ENCODE peak calls at places on chromosomes 3 and 15, in four cellular contexts. B is HCT116, V is HepG2, P is K562. G is an unnamed sample.

GRCh38 chr3:124483915-124484470 is 246.3 kb upstream of the UMPS start:
- DNase-seq in B (no peak), V (no peak), P (no peak), G (no peak)

GRCh38 chr3:130699765-130700164 is 46.9 kb downstream of the PIK3R4 start:
- DNase-seq in B (peak), V (peak), P (peak), G (no peak)

GRCh38 chr15:101369676-101370075 is 74.6 kb upstream of the SNRPA1 start:
- DNase-seq in B (no peak), V (no peak), P (no peak), G (no peak)

GRCh38 chr3:49316696-49317457 is 23.0 kb downstream of the USP4 start:
- DNase-seq in B (no peak), V (no peak), P (no peak), G (no peak)

GRCh38 chr3:14801668-14802067 is 17.1 kb upstream of the FGD5 start:
- DNase-seq in B (no peak), V (no peak), P (no peak), G (no peak)

GRCh38 chr15:100802421-100803157 is 77.0 kb upstream of the ALDH1A3 start:
- DNase-seq in B (no peak), V (no peak), P (no peak), G (no peak)

GRCh38 chr15:42275780-42276395 is 2.7 kb upstream of the TMEM87A start:
- DNase-seq in B (no peak), V (peak), P (peak), G (no peak)

GRCh38 chr3:190092250-190092649 is 28.4 kb downstream of the P3H2 start:
- DNase-seq in B (no peak), V (no peak), P (no peak), G (no peak)

GRCh38 chr3:56202997-56203396 is 265.3 kb downstream of the ERC2 start:
- DNase-seq in B (no peak), V (no peak), P (no peak), G (no peak)

GRCh38 chr3:141489184-141489583 is 2.4 kb downstream of the RASA2 start:
- DNase-seq in B (no peak), V (no peak), P (peak), G (no peak)
- H3K27ac ChIP-seq in B (no peak), V (no peak), P (no peak), G (no peak)

GRCh38 chr3:2948882-2949281 is 161.3 kb downstream of the IL5RA start:
- DNase-seq in B (no peak), V (no peak), P (no peak), G (no peak)

GRCh38 chr3:2940062-2940461 is 170.1 kb downstream of the IL5RA start:
- DNase-seq in B (no peak), V (no peak), P (no peak), G (no peak)

GRCh38 chr3:2947536-2947935 is 162.6 kb downstream of the IL5RA start:
- DNase-seq in B (no peak), V (no peak), P (no peak), G (no peak)

GRCh38 chr3:2950159-2950558 is 160.0 kb downstream of the IL5RA start:
- DNase-seq in B (no peak), V (no peak), P (no peak), G (no peak)

GRCh38 chr3:2944628-2945027 is 165.5 kb downstream of the IL5RA start:
- DNase-seq in B (no peak), V (no peak), P (no peak), G (no peak)
- TF ChIP-seq TCF7L2 in B (no peak), V (no peak), P (no peak), G (no peak)

GRCh38 chr15:93152264-93152884 is 63.4 kb upstream of the RGMA start:
- DNase-seq in B (no peak), V (no peak), P (no peak), G (no peak)
- H3K4me3 ChIP-seq in B (no peak), V (no peak), P (no peak), G (no peak)

GRCh38 chr3:160485931-160486330 is 36.3 kb upstream of the TRIM59 start:
- DNase-seq in B (no peak), V (no peak), P (no peak), G (no peak)
- H3K27ac ChIP-seq in B (no peak), V (no peak), P (no peak), G (peak)

DNA sequence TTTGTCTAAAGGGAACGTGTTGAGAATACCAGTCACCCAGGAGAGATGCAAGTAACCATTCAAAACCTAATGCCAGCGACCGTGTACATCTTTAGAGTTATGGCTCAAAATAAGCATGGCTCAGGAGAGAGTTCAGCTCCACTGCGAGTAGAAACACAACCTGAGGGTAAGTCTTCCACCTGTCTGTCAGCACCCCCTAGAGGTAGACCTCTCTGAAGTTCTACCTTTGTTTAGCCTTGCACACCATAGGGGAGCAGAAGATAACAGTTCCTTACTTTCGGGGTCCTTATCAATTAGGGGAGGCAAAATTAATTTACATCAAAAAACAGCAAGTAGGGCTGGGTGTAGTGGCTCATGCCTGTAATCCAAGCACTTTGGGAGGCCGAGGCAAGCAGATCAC is 124.4 kb downstream of the HCN4 start:
- DNase-seq in B (peak), V (peak), P (peak), G (no peak)
- TF ChIP-seq TCF7L2 in B (no peak), V (no peak), P (no peak), G (no peak)

GRCh38 chr15:45384700-45385099 is 6.4 kb upstream of the GATM start:
- DNase-seq in B (no peak), V (no peak), P (no peak), G (no peak)

GRCh38 chr15:45387379-45388007 is 9.1 kb upstream of the GATM start:
- DNase-seq in B (no peak), V (peak), P (no peak), G (no peak)

GRCh38 chr15:45385568-45385967 is 7.2 kb upstream of the GATM start:
- DNase-seq in B (no peak), V (no peak), P (no peak), G (no peak)

GRCh38 chr15:45386420-45386819 is 8.1 kb upstream of the GATM start:
- DNase-seq in B (no peak), V (peak), P (peak), G (no peak)

DNA sequence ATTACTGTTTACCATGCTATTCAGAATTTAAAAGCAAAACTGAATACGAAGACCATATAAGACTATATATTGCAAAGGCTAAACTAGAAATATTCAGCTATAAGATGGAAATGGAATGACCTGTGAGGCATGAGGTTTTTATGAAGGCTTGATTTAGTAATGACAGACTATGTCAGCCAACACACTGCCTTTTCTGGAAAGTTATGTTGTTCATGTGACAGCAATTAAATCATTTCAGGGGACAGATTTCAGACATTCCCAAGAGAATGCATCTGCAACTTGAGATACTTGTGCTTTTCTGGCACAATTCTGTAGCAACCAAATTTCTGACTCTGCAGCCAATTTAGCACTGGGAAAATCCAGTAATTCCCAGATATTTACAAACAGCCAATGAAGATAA is 8.6 kb upstream of the GATM start:
- DNase-seq in B (no peak), V (no peak), P (no peak), G (no peak)
- H3K4me3 ChIP-seq in B (no peak), V (no peak), P (no peak), G (no peak)

DNA sequence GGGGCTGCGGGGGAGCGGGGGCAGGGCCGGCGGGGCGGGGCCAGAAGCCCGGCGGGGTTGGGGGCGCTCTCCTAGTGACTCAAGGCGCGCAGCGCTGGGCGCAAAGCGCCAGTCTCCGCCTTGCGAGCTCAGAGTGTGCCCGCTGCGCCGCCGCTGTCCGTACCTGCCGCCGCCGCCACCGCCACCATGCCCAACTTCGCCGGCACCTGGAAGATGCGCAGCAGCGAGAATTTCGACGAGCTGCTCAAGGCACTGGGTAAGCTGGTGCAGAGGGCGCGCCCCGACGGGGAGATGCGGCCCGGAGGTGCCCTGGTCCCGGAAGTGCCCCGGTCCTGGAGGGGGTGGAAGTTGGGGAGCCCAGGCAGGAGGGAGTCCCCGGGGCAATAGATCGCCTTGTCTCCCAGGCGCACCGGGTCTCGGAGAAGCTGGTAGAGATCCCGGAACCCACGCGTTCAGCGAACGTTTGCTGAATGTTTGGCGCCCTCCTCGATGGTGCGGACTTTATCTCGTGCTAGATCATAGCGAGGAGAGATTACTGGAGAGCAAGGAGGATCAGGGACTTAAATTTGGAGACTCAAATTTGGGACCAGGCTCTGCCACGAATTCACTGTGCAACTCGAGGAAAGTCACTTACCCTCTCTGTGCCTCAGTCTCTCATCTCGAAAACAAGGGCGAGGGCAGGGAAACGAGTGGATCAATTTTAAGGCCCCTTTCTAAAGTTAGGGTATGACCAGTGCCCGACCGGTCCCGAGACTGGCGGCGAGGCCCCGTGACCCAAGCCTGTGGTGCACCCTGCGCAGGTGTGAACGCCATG is at the start of gene CRABP1:
- DNase-seq in B (no peak), V (no peak), P (no peak), G (no peak)
- H3K27ac ChIP-seq in B (no peak), V (no peak), P (no peak), G (no peak)

DNA sequence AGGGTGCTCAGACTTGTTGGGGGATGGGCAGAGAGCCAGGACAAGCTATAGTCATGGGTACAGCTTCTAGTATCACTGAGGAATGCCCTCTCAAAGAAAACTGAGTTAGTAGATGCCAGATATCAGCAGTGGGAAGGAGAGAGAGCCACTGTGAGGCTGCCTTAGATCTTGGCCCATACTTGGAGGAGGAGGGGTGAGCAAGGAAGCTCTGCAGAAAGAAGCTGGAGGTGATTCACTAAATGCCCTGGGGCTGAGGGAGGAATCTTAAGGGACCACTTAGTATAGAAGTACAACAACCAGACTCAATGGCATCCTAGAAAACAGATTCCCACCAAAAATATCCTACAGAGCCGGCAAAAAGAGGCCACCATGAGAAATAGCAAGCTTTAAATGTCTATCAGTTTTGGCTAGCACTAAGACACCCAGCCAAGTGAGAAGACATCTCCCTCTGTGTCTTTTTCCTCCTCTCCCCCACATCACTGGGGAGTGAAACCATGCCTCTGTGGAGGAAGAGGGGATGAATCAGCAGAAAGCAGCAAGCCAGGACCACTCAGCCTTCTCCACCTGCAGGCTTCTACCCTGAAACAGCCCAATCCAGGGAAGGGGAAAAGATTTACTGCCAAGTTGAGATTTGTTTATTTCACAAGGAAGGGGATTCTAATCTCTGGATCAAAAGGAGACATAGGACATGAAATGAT is 282.5 kb upstream of the STT3B start:
- DNase-seq in B (no peak), V (no peak), P (no peak), G (no peak)
- TF ChIP-seq TCF7L2 in B (no peak), V (no peak), P (no peak), G (no peak)

DNA sequence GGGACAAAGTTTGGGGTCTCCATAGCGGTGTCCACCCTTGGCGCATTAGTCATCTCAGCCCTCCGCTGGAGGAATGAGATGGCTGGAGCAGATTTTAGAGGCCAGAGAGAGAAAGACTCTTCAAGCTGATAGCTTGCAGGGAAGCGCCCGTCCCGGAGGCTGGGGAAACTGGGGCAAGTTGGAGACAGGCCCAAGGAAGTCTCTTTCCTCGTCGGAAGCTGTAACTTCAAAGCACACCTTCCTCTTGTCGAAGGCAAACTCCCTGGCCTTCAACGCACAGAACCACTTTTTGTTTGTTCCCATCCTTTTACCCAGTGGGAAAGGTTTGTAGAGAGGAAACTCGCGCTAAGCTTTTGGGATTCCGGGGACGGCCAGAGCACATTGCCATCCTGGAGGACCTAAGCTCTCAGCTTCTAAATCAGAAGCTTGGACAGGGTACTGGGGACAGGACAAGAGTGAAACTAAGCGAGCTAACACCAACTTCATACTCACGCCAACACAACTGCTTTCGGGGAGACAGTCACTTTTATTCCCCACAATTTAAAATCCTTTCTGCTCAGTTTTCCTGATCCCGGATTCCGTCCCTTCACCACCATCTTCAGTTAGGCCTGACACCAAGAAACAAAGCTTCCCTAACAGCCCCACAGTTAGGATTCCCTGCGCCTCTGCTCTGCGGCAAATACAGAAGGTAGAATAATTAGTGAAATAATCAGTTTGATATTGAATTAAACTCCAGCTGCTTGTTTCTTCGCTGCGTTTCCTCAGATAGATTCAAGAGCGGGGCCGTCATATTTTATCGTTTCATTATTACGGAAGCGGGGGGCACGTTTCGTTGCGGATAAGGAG is 1.1 kb upstream of the EOMES start:
- DNase-seq in B (no peak), V (no peak), P (no peak), G (no peak)
- H3K4me3 ChIP-seq in B (peak), V (no peak), P (no peak), G (peak)

G was measured in Panc1.